ENCODE peak calls at places on chromosome 19, in five cellular contexts. W is activated CD4-positive, alpha-beta T cell treated with anti-CD3 and anti-CD28 coated beads for 48 hours; D is stimulated activated CD4-positive, alpha-beta T cell treated with anti-CD3 and anti-CD28 coated beads, Interleukin-4, amount 100 ng/mL, for 48 hours; I is fibroblast of lung; P is activated effector memory CD4-positive, alpha-beta T cell treated with anti-CD3 and anti-CD28 coated beads, Interleukin-2, amount 50 U/mL, for 16 hours. F is an unnamed sample.
A peak's percentile ranks its signal among the peaks of the same experiment; 100 is the strongest.

GRCh38 chr19:58261600-58261967 is 17.2 kb upstream of the ZNF8 start:
- DNase-seq in P (no peak), I (peak; percentile 12), W (no peak), D (no peak), F (no peak)

GRCh38 chr19:5559804-5560133 is 8.0 kb downstream of the TINCR start:
- DNase-seq in W (no peak), I (no peak), P (no peak), D (no peak), F (no peak)

GRCh38 chr19:51690359-51691121 is 2.6 kb upstream of the SPACA6 start:
- DNase-seq in D (peak; percentile 45), W (peak; percentile 80), P (peak; percentile 87), I (peak; percentile 78), F (peak; percentile 67)

GRCh38 chr19:19319725-19320361 is 466 bp downstream of the SUGP1 start:
- DNase-seq in P (no peak), W (peak; percentile 18), D (no peak), I (no peak), F (no peak)

GRCh38 chr19:14112809-14113385 is 4.7 kb downstream of the PRKACA start:
- DNase-seq in D (no peak), P (no peak), I (no peak), W (no peak), F (no peak)

GRCh38 chr19:28065026-28065425 is 1147.9 kb downstream of the UQCRFS1 start:
- DNase-seq in D (no peak), W (no peak), P (no peak), I (no peak), F (no peak)

GRCh38 chr19:1079566-1080111 is 12.7 kb downstream of the ARHGAP45 start:
- DNase-seq in W (peak; percentile 90), I (no peak), P (peak; percentile 89), D (peak; percentile 71), F (peak; percentile 43)

GRCh38 chr19:5480427-5480836 is 25.2 kb downstream of the ZNRF4 start:
- DNase-seq in P (peak; percentile 69), I (peak; percentile 14), D (peak; percentile 35), W (peak; percentile 61), F (peak; percentile 5)

GRCh38 chr19:47819841-47820244 is 1.9 kb upstream of the CRX start:
- DNase-seq in P (no peak), I (no peak), W (no peak), D (no peak), F (no peak)

GRCh38 chr19:16917401-16917800 is 28.6 kb downstream of the F2RL3 start:
- DNase-seq in W (no peak), I (no peak), D (no peak), P (peak; percentile 10), F (no peak)

GRCh38 chr19:6227941-6228325 is 51.8 kb downstream of the MLLT1 start:
- DNase-seq in P (no peak), I (no peak), D (no peak), W (no peak), F (no peak)

GRCh38 chr19:41541990-41542584 is 33.9 kb upstream of the CEACAM21 start:
- DNase-seq in W (peak; percentile 86), P (peak; percentile 92), I (peak; percentile 21), D (peak; percentile 72), F (peak; percentile 66)

GRCh38 chr19:34480971-34481821 is at the start of gene WTIP:
- DNase-seq in W (no peak), I (peak; percentile 87), D (no peak), P (no peak), F (no peak)

GRCh38 chr19:55486971-55487883 is 1.0 kb upstream of the SSC5D start:
- DNase-seq in W (peak; percentile 78), P (peak; percentile 81), D (peak; percentile 55), I (peak; percentile 98), F (no peak)